ENCODE peak calls at places on chromosomes 6 and 20, in six cellular contexts. One of them, this sample, is unnamed.

GRCh38 chr6:71364910-71365542 is 76.4 kb downstream of the OGFRL1 start:
- DNase-seq in PC-3: no peak
- DNase-seq in cardiac muscle cell: no peak
- DNase-seq in body of pancreas: no peak
- DNase-seq in tibial artery: no peak
- DNase-seq in transverse colon: no peak
- DNase-seq in this sample: no peak

GRCh38 chr20:63740070-63740500 is 509 bp downstream of the SLC2A4RG start:
- DNase-seq in transverse colon: peak; percentile 52
- DNase-seq in tibial artery: peak; percentile 86
- DNase-seq in cardiac muscle cell: peak; percentile 64
- DNase-seq in body of pancreas: peak; percentile 50
- DNase-seq in PC-3: peak; percentile 54
- DNase-seq in this sample: peak; percentile 51

GRCh38 chr6:155530219-155530834 is 74.7 kb upstream of the NOX3 start:
- DNase-seq in PC-3: peak; percentile 60
- DNase-seq in tibial artery: no peak
- DNase-seq in body of pancreas: no peak
- DNase-seq in cardiac muscle cell: peak; percentile 30
- DNase-seq in transverse colon: no peak
- DNase-seq in this sample: peak; percentile 72

GRCh38 chr6:11971154-11971553 is 41.0 kb upstream of the HIVEP1 start:
- DNase-seq in transverse colon: no peak
- DNase-seq in tibial artery: no peak
- DNase-seq in cardiac muscle cell: no peak
- DNase-seq in PC-3: peak; percentile 39
- DNase-seq in body of pancreas: no peak
- DNase-seq in this sample: no peak

GRCh38 chr6:11011787-11012234 is 32.3 kb downstream of the ELOVL2 start:
- DNase-seq in cardiac muscle cell: peak; percentile 28
- DNase-seq in PC-3: peak; percentile 86
- DNase-seq in tibial artery: no peak
- DNase-seq in body of pancreas: peak; percentile 65
- DNase-seq in transverse colon: no peak
- DNase-seq in this sample: no peak

GRCh38 chr6:22057962-22058361 is 238.9 kb downstream of the PRL start:
- DNase-seq in transverse colon: no peak
- DNase-seq in cardiac muscle cell: no peak
- DNase-seq in body of pancreas: no peak
- DNase-seq in PC-3: no peak
- DNase-seq in tibial artery: no peak
- DNase-seq in this sample: no peak

GRCh38 chr6:25010166-25010565 is 74.4 kb upstream of the RIPOR2 start:
- DNase-seq in transverse colon: no peak
- DNase-seq in tibial artery: no peak
- DNase-seq in cardiac muscle cell: no peak
- DNase-seq in body of pancreas: no peak
- DNase-seq in PC-3: no peak
- DNase-seq in this sample: no peak

GRCh38 chr6:170444056-170444505 is 109.0 kb downstream of the PSMB1 start:
- DNase-seq in body of pancreas: no peak
- DNase-seq in PC-3: no peak
- DNase-seq in cardiac muscle cell: no peak
- DNase-seq in tibial artery: no peak
- DNase-seq in transverse colon: no peak
- DNase-seq in this sample: no peak

GRCh38 chr6:135250234-135250633 is 69.1 kb downstream of the MYB start:
- DNase-seq in cardiac muscle cell: no peak
- DNase-seq in PC-3: peak; percentile 14
- DNase-seq in body of pancreas: no peak
- DNase-seq in tibial artery: no peak
- DNase-seq in transverse colon: no peak
- DNase-seq in this sample: no peak

GRCh38 chr6:114342826-114343781 is at the start of gene HS3ST5:
- DNase-seq in body of pancreas: peak; percentile 44
- DNase-seq in tibial artery: peak; percentile 62
- DNase-seq in PC-3: peak; percentile 74
- DNase-seq in transverse colon: peak; percentile 26
- DNase-seq in cardiac muscle cell: peak; percentile 88
- DNase-seq in this sample: peak; percentile 23

GRCh38 chr6:53536561-53536960 is 8.3 kb downstream of the GCLC start:
- DNase-seq in transverse colon: no peak
- DNase-seq in tibial artery: no peak
- DNase-seq in cardiac muscle cell: no peak
- DNase-seq in body of pancreas: no peak
- DNase-seq in PC-3: no peak
- DNase-seq in this sample: no peak

GRCh38 chr20:4989570-4989969 is 11.7 kb downstream of the SLC23A2 start:
- DNase-seq in cardiac muscle cell: no peak
- DNase-seq in body of pancreas: no peak
- DNase-seq in transverse colon: no peak
- DNase-seq in tibial artery: no peak
- DNase-seq in PC-3: no peak
- DNase-seq in this sample: no peak

GRCh38 chr6:149852180-149852579 is 12.0 kb downstream of the LRP11 start:
- DNase-seq in tibial artery: no peak
- DNase-seq in body of pancreas: no peak
- DNase-seq in transverse colon: no peak
- DNase-seq in PC-3: peak; percentile 79
- DNase-seq in cardiac muscle cell: no peak
- DNase-seq in this sample: peak; percentile 90

GRCh38 chr6:21022343-21023107 is 488.3 kb downstream of the CDKAL1 start:
- DNase-seq in PC-3: peak; percentile 97
- DNase-seq in tibial artery: no peak
- DNase-seq in body of pancreas: peak; percentile 56
- DNase-seq in transverse colon: no peak
- DNase-seq in cardiac muscle cell: no peak
- DNase-seq in this sample: no peak

GRCh38 chr6:100446115-100446921 is 18.4 kb downstream of the SIM1 start:
- DNase-seq in body of pancreas: peak; percentile 49
- DNase-seq in transverse colon: no peak
- DNase-seq in PC-3: no peak
- DNase-seq in tibial artery: no peak
- DNase-seq in cardiac muscle cell: no peak
- DNase-seq in this sample: no peak
- TF ChIP-seq CTCF in body of pancreas: no peak
- TF ChIP-seq CTCF in transverse colon: no peak
- TF ChIP-seq CTCF in PC-3: no peak
- TF ChIP-seq CTCF in tibial artery: no peak
- TF ChIP-seq CTCF in cardiac muscle cell: no peak
- TF ChIP-seq CTCF in this sample: no peak

GRCh38 chr6:30358340-30358679 is 13.4 kb downstream of the RPP21 start:
- DNase-seq in body of pancreas: no peak
- DNase-seq in tibial artery: no peak
- DNase-seq in transverse colon: no peak
- DNase-seq in PC-3: peak; percentile 26
- DNase-seq in cardiac muscle cell: no peak
- DNase-seq in this sample: no peak

GRCh38 chr6:30359276-30359675 is 14.3 kb downstream of the RPP21 start:
- DNase-seq in PC-3: no peak
- DNase-seq in transverse colon: no peak
- DNase-seq in cardiac muscle cell: no peak
- DNase-seq in tibial artery: no peak
- DNase-seq in body of pancreas: no peak
- DNase-seq in this sample: no peak

GRCh38 chr6:30361661-30362060 is 16.7 kb downstream of the RPP21 start:
- DNase-seq in tibial artery: no peak
- DNase-seq in cardiac muscle cell: no peak
- DNase-seq in body of pancreas: no peak
- DNase-seq in transverse colon: no peak
- DNase-seq in PC-3: no peak
- DNase-seq in this sample: no peak

GRCh38 chr6:30357678-30358339 is 12.9 kb downstream of the RPP21 start:
- DNase-seq in cardiac muscle cell: peak; percentile 77
- DNase-seq in PC-3: peak; percentile 77
- DNase-seq in tibial artery: no peak
- DNase-seq in transverse colon: peak; percentile 44
- DNase-seq in body of pancreas: peak; percentile 64
- DNase-seq in this sample: peak; percentile 84

GRCh38 chr6:30360139-30360538 is 15.2 kb downstream of the RPP21 start:
- DNase-seq in PC-3: no peak
- DNase-seq in transverse colon: no peak
- DNase-seq in body of pancreas: no peak
- DNase-seq in tibial artery: no peak
- DNase-seq in cardiac muscle cell: no peak
- DNase-seq in this sample: no peak
- H3K27me3 ChIP-seq in PC-3: peaks cover 59% of the 10 kb centered on the region
- H3K27me3 ChIP-seq in transverse colon: peaks cover 84% of the 10 kb centered on the region
- H3K27me3 ChIP-seq in body of pancreas: peaks cover 9% of the 10 kb centered on the region
- H3K27me3 ChIP-seq in tibial artery: peaks cover 64% of the 10 kb centered on the region
- H3K27me3 ChIP-seq in cardiac muscle cell: peaks cover 45% of the 10 kb centered on the region
- H3K27me3 ChIP-seq in this sample: peaks cover 62% of the 10 kb centered on the region

GRCh38 chr20:46090095-46090388 is 280 bp upstream of the NCOA5 start:
- DNase-seq in cardiac muscle cell: peak; percentile 12
- DNase-seq in tibial artery: no peak
- DNase-seq in body of pancreas: no peak
- DNase-seq in PC-3: no peak
- DNase-seq in transverse colon: no peak
- DNase-seq in this sample: no peak
- H3K27ac ChIP-seq in cardiac muscle cell: peak overlapping the region; percentile 99
- H3K27ac ChIP-seq in tibial artery: peak overlapping the region; percentile 97
- H3K27ac ChIP-seq in body of pancreas: peak overlapping the region; percentile 99
- H3K27ac ChIP-seq in PC-3: no peak overlapping the region
- H3K27ac ChIP-seq in transverse colon: peak overlapping the region; percentile 99
- H3K27ac ChIP-seq in this sample: peak overlapping the region; percentile 99

GRCh38 chr6:111565316-111566221 is 40.1 kb downstream of the TRAF3IP2 start:
- DNase-seq in transverse colon: no peak
- DNase-seq in PC-3: peak; percentile 15
- DNase-seq in body of pancreas: peak; percentile 47
- DNase-seq in tibial artery: no peak
- DNase-seq in cardiac muscle cell: no peak
- DNase-seq in this sample: peak; percentile 40
- TF ChIP-seq CTCF in transverse colon: peak; percentile 57
- TF ChIP-seq CTCF in PC-3: no peak
- TF ChIP-seq CTCF in body of pancreas: no peak
- TF ChIP-seq CTCF in tibial artery: no peak
- TF ChIP-seq CTCF in cardiac muscle cell: no peak
- TF ChIP-seq CTCF in this sample: peak; percentile 21

GRCh38 chr20:57476641-57477461 is 48.1 kb downstream of the CTCFL start:
- DNase-seq in transverse colon: no peak
- DNase-seq in body of pancreas: no peak
- DNase-seq in PC-3: no peak
- DNase-seq in cardiac muscle cell: no peak
- DNase-seq in tibial artery: peak; percentile 43
- DNase-seq in this sample: no peak

GRCh38 chr20:57476073-57476526 is 48.8 kb downstream of the CTCFL start:
- DNase-seq in body of pancreas: no peak
- DNase-seq in tibial artery: peak; percentile 48
- DNase-seq in PC-3: no peak
- DNase-seq in cardiac muscle cell: no peak
- DNase-seq in transverse colon: no peak
- DNase-seq in this sample: no peak

GRCh38 chr20:57480444-57481152 is 44.3 kb downstream of the CTCFL start:
- DNase-seq in transverse colon: no peak
- DNase-seq in cardiac muscle cell: peak; percentile 62
- DNase-seq in PC-3: no peak
- DNase-seq in body of pancreas: no peak
- DNase-seq in tibial artery: peak; percentile 39
- DNase-seq in this sample: no peak

GRCh38 chr20:57479196-57479595 is 45.7 kb downstream of the CTCFL start:
- DNase-seq in tibial artery: peak; percentile 39
- DNase-seq in cardiac muscle cell: no peak
- DNase-seq in PC-3: no peak
- DNase-seq in transverse colon: no peak
- DNase-seq in body of pancreas: no peak
- DNase-seq in this sample: no peak

DNA sequence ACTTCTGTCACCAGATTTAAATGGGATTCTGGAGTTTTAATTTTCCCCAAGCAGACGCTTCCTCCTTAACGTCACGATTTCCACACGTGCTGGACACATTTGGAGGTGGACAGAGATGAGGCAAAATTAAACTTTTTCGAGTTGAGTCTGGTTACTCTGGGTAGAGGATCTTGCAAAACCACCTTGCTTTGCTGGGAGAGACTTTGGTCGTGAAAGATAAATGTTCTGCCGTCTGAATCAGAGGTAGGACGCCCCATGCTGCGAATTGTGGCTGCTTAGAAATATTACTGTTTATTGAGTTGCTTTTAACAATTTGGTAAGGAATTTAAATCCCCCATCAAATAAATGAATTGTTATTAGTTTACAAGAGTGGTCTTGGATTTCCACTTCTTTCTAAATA is 46.8 kb downstream of the CTCFL start:
- DNase-seq in transverse colon: no peak
- DNase-seq in tibial artery: peak; percentile 19
- DNase-seq in PC-3: no peak
- DNase-seq in cardiac muscle cell: no peak
- DNase-seq in body of pancreas: no peak
- DNase-seq in this sample: no peak
- H3K27me3 ChIP-seq in transverse colon: peaks cover 6% of the 10 kb centered on the region
- H3K27me3 ChIP-seq in tibial artery: peaks cover 4% of the 10 kb centered on the region
- H3K27me3 ChIP-seq in PC-3: peaks cover 38% of the 10 kb centered on the region
- H3K27me3 ChIP-seq in cardiac muscle cell: no peaks in the 10 kb centered on the region
- H3K27me3 ChIP-seq in body of pancreas: no peaks in the 10 kb centered on the region
- H3K27me3 ChIP-seq in this sample: no peaks in the 10 kb centered on the region

DNA sequence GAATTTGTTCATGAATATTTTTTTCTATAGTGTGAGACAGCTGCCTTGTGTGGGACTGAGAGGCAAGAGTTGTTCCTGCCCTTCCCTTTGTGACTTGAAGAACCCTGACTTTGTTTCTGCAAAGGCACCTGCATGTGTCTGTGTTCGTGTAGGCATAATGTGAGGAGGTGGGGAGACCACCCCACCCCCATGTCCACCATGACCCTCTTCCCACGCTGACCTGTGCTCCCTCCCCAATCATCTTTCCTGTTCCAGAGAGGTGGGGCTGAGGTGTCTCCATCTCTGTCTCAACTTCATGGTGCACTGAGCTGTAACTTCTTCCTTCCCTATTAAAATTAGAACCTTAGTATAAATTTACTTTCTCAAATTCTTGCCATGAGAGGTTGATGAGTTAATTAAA is 3.1 kb downstream of the HLA-A start:
- DNase-seq in body of pancreas: no peak
- DNase-seq in cardiac muscle cell: no peak
- DNase-seq in PC-3: no peak
- DNase-seq in transverse colon: no peak
- DNase-seq in tibial artery: no peak
- DNase-seq in this sample: no peak
- H3K27ac ChIP-seq in body of pancreas: no peak overlapping the region
- H3K27ac ChIP-seq in cardiac muscle cell: no peak overlapping the region
- H3K27ac ChIP-seq in PC-3: no peak overlapping the region
- H3K27ac ChIP-seq in transverse colon: no peak overlapping the region
- H3K27ac ChIP-seq in tibial artery: no peak overlapping the region
- H3K27ac ChIP-seq in this sample: no peak overlapping the region

GRCh38 chr6:5036309-5036708 is 32.5 kb upstream of the RPP40 start:
- DNase-seq in transverse colon: peak; percentile 21
- DNase-seq in tibial artery: no peak
- DNase-seq in PC-3: peak; percentile 17
- DNase-seq in body of pancreas: no peak
- DNase-seq in cardiac muscle cell: peak; percentile 67
- DNase-seq in this sample: peak; percentile 67
- TF ChIP-seq CTCF in transverse colon: no peak
- TF ChIP-seq CTCF in tibial artery: no peak
- TF ChIP-seq CTCF in PC-3: no peak
- TF ChIP-seq CTCF in body of pancreas: no peak
- TF ChIP-seq CTCF in cardiac muscle cell: no peak
- TF ChIP-seq CTCF in this sample: no peak